ENCODE peak calls at places on chromosomes 1 and 21, in four cellular contexts. One of them, this sample, is unnamed.

GRCh38 chr1:160637065-160637464 is 9.8 kb downstream of the SLAMF1 start:
- DNase-seq in IMR-90: no peak
- DNase-seq in K562: no peak
- DNase-seq in endothelial cell of umbilical vein: no peak
- DNase-seq in this sample: no peak

GRCh38 chr1:41373373-41373772 is 12.1 kb downstream of the FOXO6 start:
- DNase-seq in IMR-90: no peak
- DNase-seq in K562: no peak
- DNase-seq in endothelial cell of umbilical vein: no peak
- DNase-seq in this sample: no peak

GRCh38 chr21:34222031-34222335 is 141.8 kb upstream of the KCNE2 start:
- DNase-seq in IMR-90: no peak
- DNase-seq in K562: no peak
- DNase-seq in endothelial cell of umbilical vein: no peak
- DNase-seq in this sample: no peak

GRCh38 chr1:74465193-74465681 is 47.2 kb downstream of the LRRC53 start:
- DNase-seq in IMR-90: no peak
- DNase-seq in K562: no peak
- DNase-seq in endothelial cell of umbilical vein: no peak
- DNase-seq in this sample: no peak

GRCh38 chr1:74193908-74194307 is 4.1 kb downstream of the LRRIQ3 start:
- DNase-seq in IMR-90: peak
- DNase-seq in K562: no peak
- DNase-seq in endothelial cell of umbilical vein: no peak
- DNase-seq in this sample: no peak

GRCh38 chr1:110728388-110728787 is 53.6 kb upstream of the KCNA3 start:
- DNase-seq in IMR-90: no peak
- DNase-seq in K562: no peak
- DNase-seq in endothelial cell of umbilical vein: no peak
- DNase-seq in this sample: no peak

GRCh38 chr1:202563818-202564217 is 146.4 kb downstream of the SYT2 start:
- DNase-seq in IMR-90: no peak
- DNase-seq in K562: no peak
- DNase-seq in endothelial cell of umbilical vein: no peak
- DNase-seq in this sample: no peak

GRCh38 chr1:117058810-117059209 is 1.3 kb upstream of the TTF2 start:
- DNase-seq in IMR-90: no peak
- DNase-seq in K562: no peak
- DNase-seq in endothelial cell of umbilical vein: no peak
- DNase-seq in this sample: no peak

GRCh38 chr1:65253800-65254319 is 55.5 kb upstream of the DNAJC6 start:
- DNase-seq in IMR-90: no peak
- DNase-seq in K562: no peak
- DNase-seq in endothelial cell of umbilical vein: peak
- DNase-seq in this sample: no peak

GRCh38 chr1:1169429-1170214 is 4.1 kb upstream of the TTLL10 start:
- DNase-seq in IMR-90: no peak
- DNase-seq in K562: peak
- DNase-seq in endothelial cell of umbilical vein: no peak
- DNase-seq in this sample: no peak

GRCh38 chr1:148309940-148310500 is 157.9 kb upstream of the NBPF11 start:
- DNase-seq in IMR-90: no peak
- DNase-seq in K562: no peak
- DNase-seq in endothelial cell of umbilical vein: no peak
- DNase-seq in this sample: no peak

GRCh38 chr1:43444151-43444826 is 9.4 kb downstream of the HYI start:
- DNase-seq in IMR-90: no peak
- DNase-seq in K562: no peak
- DNase-seq in endothelial cell of umbilical vein: no peak
- DNase-seq in this sample: no peak

GRCh38 chr1:230068952-230069684 is 2.1 kb downstream of the GALNT2 start:
- DNase-seq in IMR-90: no peak
- DNase-seq in K562: no peak
- DNase-seq in endothelial cell of umbilical vein: no peak
- DNase-seq in this sample: no peak

GRCh38 chr1:86914635-86914997 is at the start of gene HS2ST1:
- DNase-seq in IMR-90: no peak
- DNase-seq in K562: no peak
- DNase-seq in endothelial cell of umbilical vein: no peak
- DNase-seq in this sample: no peak

GRCh38 chr1:16145988-16146887 is 9.6 kb downstream of the EPHA2 start:
- DNase-seq in IMR-90: peak
- DNase-seq in K562: peak
- DNase-seq in endothelial cell of umbilical vein: peak
- DNase-seq in this sample: no peak
- H3K4me3 ChIP-seq in IMR-90: peak
- H3K4me3 ChIP-seq in K562: peak
- H3K4me3 ChIP-seq in endothelial cell of umbilical vein: no peak
- H3K4me3 ChIP-seq in this sample: no peak

GRCh38 chr1:9238550-9238949 is 4.0 kb downstream of the H6PD start:
- DNase-seq in IMR-90: peak
- DNase-seq in K562: no peak
- DNase-seq in endothelial cell of umbilical vein: peak
- DNase-seq in this sample: no peak
- TF ChIP-seq FOS in IMR-90: no peak
- TF ChIP-seq FOS in K562: no peak
- TF ChIP-seq FOS in endothelial cell of umbilical vein: no peak
- TF ChIP-seq FOS in this sample: no peak

GRCh38 chr1:236862231-236862591 is 67.1 kb downstream of the MTR start:
- DNase-seq in IMR-90: no peak
- DNase-seq in K562: no peak
- DNase-seq in endothelial cell of umbilical vein: no peak
- DNase-seq in this sample: no peak
- H3K4me3 ChIP-seq in IMR-90: no peak
- H3K4me3 ChIP-seq in K562: no peak
- H3K4me3 ChIP-seq in endothelial cell of umbilical vein: no peak
- H3K4me3 ChIP-seq in this sample: no peak

GRCh38 chr1:198699167-198700015 is 60.6 kb downstream of the PTPRC start:
- DNase-seq in IMR-90: peak
- DNase-seq in K562: peak
- DNase-seq in endothelial cell of umbilical vein: peak
- DNase-seq in this sample: no peak

GRCh38 chr1:198701250-198701649 is 62.4 kb downstream of the PTPRC start:
- DNase-seq in IMR-90: no peak
- DNase-seq in K562: no peak
- DNase-seq in endothelial cell of umbilical vein: no peak
- DNase-seq in this sample: no peak

GRCh38 chr1:198700016-198700392 is 61.2 kb downstream of the PTPRC start:
- DNase-seq in IMR-90: no peak
- DNase-seq in K562: no peak
- DNase-seq in endothelial cell of umbilical vein: no peak
- DNase-seq in this sample: no peak

GRCh38 chr1:198700396-198700795 is 61.6 kb downstream of the PTPRC start:
- DNase-seq in IMR-90: no peak
- DNase-seq in K562: no peak
- DNase-seq in endothelial cell of umbilical vein: no peak
- DNase-seq in this sample: no peak

DNA sequence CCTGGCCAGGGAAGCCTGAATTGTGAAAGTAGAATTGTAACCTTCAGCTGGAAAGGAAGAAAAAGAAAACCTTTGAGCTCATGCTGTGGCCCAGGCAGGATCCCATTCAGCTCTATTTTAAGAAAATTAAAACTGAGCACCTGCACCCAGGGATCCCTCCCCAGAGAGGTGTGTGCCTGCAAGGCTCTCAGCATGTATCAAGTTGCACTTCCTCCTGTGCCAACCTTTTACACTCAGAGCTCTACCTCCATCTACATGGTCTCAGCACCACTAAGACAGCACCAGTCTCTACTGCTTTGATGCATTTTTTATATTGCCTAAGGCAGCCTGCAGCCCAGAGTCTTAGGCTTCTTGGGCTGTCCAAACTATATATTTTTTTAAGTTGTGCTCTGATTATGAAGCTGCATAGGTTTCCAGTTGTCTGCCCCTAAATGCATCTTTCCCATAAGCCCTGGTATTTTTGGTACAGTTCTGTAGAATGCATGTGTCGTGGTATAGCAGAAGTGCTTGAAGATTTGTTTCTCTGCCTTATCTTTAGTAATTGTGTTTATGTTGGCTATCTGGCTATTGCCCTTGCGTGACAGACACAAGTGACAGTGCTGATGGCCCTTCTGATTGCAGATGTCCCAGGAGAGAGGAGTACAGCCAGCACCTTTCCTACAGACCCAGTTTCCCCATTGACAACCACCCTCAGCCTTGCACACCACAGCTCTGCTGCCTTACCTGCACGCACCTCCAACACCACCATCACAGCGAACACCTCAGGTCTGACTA is 63.1 kb downstream of the PTPRC start:
- DNase-seq in IMR-90: no peak
- DNase-seq in K562: no peak
- DNase-seq in endothelial cell of umbilical vein: no peak
- DNase-seq in this sample: no peak
- TF ChIP-seq FOS in IMR-90: no peak
- TF ChIP-seq FOS in K562: no peak
- TF ChIP-seq FOS in endothelial cell of umbilical vein: no peak
- TF ChIP-seq FOS in this sample: no peak

DNA sequence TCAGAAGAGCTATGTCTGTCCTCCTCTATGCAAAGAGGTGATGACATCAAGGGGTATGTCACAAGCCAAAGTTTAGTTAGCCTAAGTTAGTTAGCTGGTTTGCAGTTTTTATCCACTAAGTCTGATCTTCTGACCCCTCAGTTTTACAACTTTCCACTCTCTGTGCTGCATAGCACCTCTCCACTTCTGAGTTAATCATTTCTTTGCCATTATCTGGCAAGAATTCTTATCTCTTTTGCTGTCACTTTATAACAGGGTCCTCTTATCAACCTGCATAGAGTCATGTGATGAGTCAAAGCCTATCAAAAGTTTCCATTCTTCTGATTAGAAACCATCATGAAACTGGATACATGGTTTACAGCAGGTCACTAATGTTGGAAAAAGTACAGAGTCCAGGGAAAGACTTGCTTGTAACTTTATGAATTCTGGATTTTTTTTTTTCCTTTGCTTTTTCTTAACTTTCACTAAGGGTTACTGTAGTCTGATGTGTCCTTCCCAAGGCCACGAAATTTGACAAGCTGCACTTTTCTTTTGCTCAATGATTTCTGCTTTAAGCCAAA is at the start of gene NR5A2:
- DNase-seq in IMR-90: no peak
- DNase-seq in K562: no peak
- DNase-seq in endothelial cell of umbilical vein: no peak
- DNase-seq in this sample: no peak
- H3K4me3 ChIP-seq in IMR-90: no peak
- H3K4me3 ChIP-seq in K562: no peak
- H3K4me3 ChIP-seq in endothelial cell of umbilical vein: no peak
- H3K4me3 ChIP-seq in this sample: no peak

GRCh38 chr1:180988221-180988826 is 34.3 kb downstream of the STX6 start:
- DNase-seq in IMR-90: no peak
- DNase-seq in K562: no peak
- DNase-seq in endothelial cell of umbilical vein: peak
- DNase-seq in this sample: no peak

GRCh38 chr1:180994262-180994661 is 28.4 kb downstream of the STX6 start:
- DNase-seq in IMR-90: peak
- DNase-seq in K562: peak
- DNase-seq in endothelial cell of umbilical vein: no peak
- DNase-seq in this sample: no peak
- TF ChIP-seq FOS in IMR-90: no peak
- TF ChIP-seq FOS in K562: no peak
- TF ChIP-seq FOS in endothelial cell of umbilical vein: no peak
- TF ChIP-seq FOS in this sample: no peak

DNA sequence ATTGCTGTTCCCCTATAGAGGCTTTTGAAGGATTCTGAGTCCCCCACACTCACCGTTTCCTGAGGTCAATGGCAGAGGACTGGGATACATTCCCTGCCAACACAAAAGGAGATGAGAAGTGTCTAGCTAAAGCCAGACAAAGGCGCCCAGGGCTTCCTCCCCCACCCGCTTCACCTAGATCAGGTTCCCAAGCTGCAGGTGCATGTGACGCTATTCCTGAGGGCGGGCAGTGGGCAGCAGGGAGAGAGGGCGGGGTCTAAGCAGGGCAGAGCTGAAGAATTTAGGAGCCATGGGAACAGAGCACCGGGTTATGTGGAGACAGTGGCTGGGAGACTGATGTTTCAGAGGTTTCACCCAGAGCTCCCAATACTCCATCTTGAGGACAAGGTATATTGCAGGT is 6.0 kb upstream of the ARHGEF2 start:
- DNase-seq in IMR-90: no peak
- DNase-seq in K562: no peak
- DNase-seq in endothelial cell of umbilical vein: no peak
- DNase-seq in this sample: no peak
- H3K4me3 ChIP-seq in IMR-90: no peak
- H3K4me3 ChIP-seq in K562: no peak
- H3K4me3 ChIP-seq in endothelial cell of umbilical vein: no peak
- H3K4me3 ChIP-seq in this sample: no peak

DNA sequence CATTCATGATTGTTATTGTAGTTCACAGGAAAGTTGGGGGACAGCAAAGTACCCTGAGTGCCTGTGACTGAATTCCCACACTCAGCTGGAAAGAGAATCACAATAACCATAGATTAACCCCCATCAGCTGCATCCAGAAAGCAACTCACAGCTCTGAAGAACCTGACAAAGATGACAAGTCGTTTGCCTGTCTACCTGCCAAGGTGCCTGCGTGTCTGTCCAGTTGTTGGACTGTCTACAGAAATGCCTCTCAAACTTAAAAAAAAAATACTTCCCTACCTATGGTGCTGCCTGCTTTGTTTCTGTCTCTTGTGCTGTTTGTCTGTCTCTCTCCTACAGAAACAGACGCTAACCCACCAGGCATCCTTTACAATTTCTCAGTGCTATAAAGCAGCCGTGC is 154.7 kb upstream of the HMGB4 start:
- DNase-seq in IMR-90: no peak
- DNase-seq in K562: no peak
- DNase-seq in endothelial cell of umbilical vein: no peak
- DNase-seq in this sample: no peak
- TF ChIP-seq FOS in IMR-90: no peak
- TF ChIP-seq FOS in K562: no peak
- TF ChIP-seq FOS in endothelial cell of umbilical vein: no peak
- TF ChIP-seq FOS in this sample: no peak